ENCODE peak calls at places on chromosomes 1 and 21, in four cellular contexts. D, F, P and O are unnamed samples.

GRCh38 chr1:192550922-192551534 is 24.5 kb upstream of the RGS1 start:
- DNase-seq in D (no peak), F (no peak), P (peak), O (no peak)

GRCh38 chr21:41328660-41329300 is 12.2 kb downstream of the FAM3B start:
- DNase-seq in D (no peak), F (no peak), P (no peak), O (no peak)

GRCh38 chr21:36704281-36704957 is 5.5 kb downstream of the SIM2 start:
- DNase-seq in D (no peak), F (no peak), P (no peak), O (no peak)

GRCh38 chr1:109149874-109150601 is 36.1 kb downstream of the ELAPOR1 start:
- DNase-seq in D (no peak), F (no peak), P (no peak), O (no peak)

GRCh38 chr1:32208891-32209309 is at the start of gene DCDC2B:
- DNase-seq in D (no peak), F (no peak), P (peak), O (no peak)

GRCh38 chr1:200354243-200354642 is 55.6 kb downstream of the ZNF281 start:
- DNase-seq in D (no peak), F (no peak), P (no peak), O (no peak)

GRCh38 chr1:208043690-208044089 is 132.8 kb upstream of the CD34 start:
- DNase-seq in D (peak), F (no peak), P (no peak), O (no peak)

GRCh38 chr1:230587056-230587455 is 55.2 kb upstream of the COG2 start:
- DNase-seq in D (no peak), F (no peak), P (no peak), O (no peak)

GRCh38 chr1:81695741-81696140 is 105.0 kb upstream of the ADGRL2 start:
- DNase-seq in D (no peak), F (no peak), P (peak), O (no peak)

GRCh38 chr21:37153935-37154350 is 80.9 kb downstream of the TTC3 start:
- DNase-seq in D (peak), F (no peak), P (no peak), O (no peak)

GRCh38 chr1:165144757-165145397 is 211.6 kb downstream of the LMX1A start:
- DNase-seq in D (peak), F (peak), P (peak), O (peak)

GRCh38 chr1:66418021-66418420 is 115.9 kb upstream of the SGIP1 start:
- DNase-seq in D (no peak), F (no peak), P (no peak), O (no peak)

GRCh38 chr1:183198463-183198862 is 12.4 kb downstream of the LAMC2 start:
- DNase-seq in D (peak), F (no peak), P (peak), O (no peak)

GRCh38 chr1:180515364-180515763 is 13.0 kb upstream of the ACBD6 start:
- DNase-seq in D (no peak), F (no peak), P (no peak), O (no peak)

GRCh38 chr1:42430286-42430685 is 25.5 kb downstream of the ZMYND12 start:
- DNase-seq in D (no peak), F (no peak), P (no peak), O (no peak)

GRCh38 chr1:202658766-202659165 is 51.5 kb downstream of the SYT2 start:
- DNase-seq in D (no peak), F (no peak), P (no peak), O (no peak)

GRCh38 chr1:1080951-1081310 is 6.8 kb upstream of the RNF223 start:
- DNase-seq in D (no peak), F (no peak), P (no peak), O (no peak)

GRCh38 chr21:32886339-32886738 is 114.8 kb upstream of the PAXBP1 start:
- DNase-seq in D (no peak), F (no peak), P (no peak), O (no peak)

GRCh38 chr1:151512801-151513625 is 1.8 kb downstream of the CGN start:
- DNase-seq in D (peak), F (no peak), P (no peak), O (no peak)

GRCh38 chr1:29503441-29503840 is 267.1 kb downstream of the PTPRU start:
- DNase-seq in D (no peak), F (no peak), P (no peak), O (no peak)

GRCh38 chr1:26584022-26584485 is 54.5 kb downstream of the RPS6KA1 start:
- DNase-seq in D (no peak), F (no peak), P (no peak), O (no peak)

GRCh38 chr1:214989341-214989740 is 93.2 kb upstream of the KCNK2 start:
- DNase-seq in D (no peak), F (no peak), P (peak), O (no peak)

GRCh38 chr1:58975888-58976287 is 192.0 kb upstream of the JUN start:
- DNase-seq in D (peak), F (no peak), P (no peak), O (no peak)

GRCh38 chr1:114156538-114157274 is 3.0 kb upstream of the SYT6 start:
- DNase-seq in D (no peak), F (no peak), P (no peak), O (no peak)

GRCh38 chr1:95850165-95850649 is 616.2 kb downstream of the RWDD3 start:
- DNase-seq in D (no peak), F (no peak), P (no peak), O (no peak)

GRCh38 chr1:53331446-53332187 is 3.7 kb upstream of the LRP8 start:
- DNase-seq in D (no peak), F (no peak), P (no peak), O (no peak)

GRCh38 chr1:160205974-160206369 is 788 bp downstream of the PEA15 start:
- DNase-seq in D (no peak), F (peak), P (peak), O (peak)

GRCh38 chr1:109632671-109633346 is 13.2 kb downstream of the AMPD2 start:
- DNase-seq in D (peak), F (no peak), P (no peak), O (peak)

GRCh38 chr1:202710070-202711025 is at the start of gene SYT2:
- DNase-seq in D (no peak), F (no peak), P (no peak), O (no peak)

GRCh38 chr1:43995984-43996732 is 4.8 kb downstream of the CCDC24 start:
- DNase-seq in D (no peak), F (no peak), P (no peak), O (no peak)

GRCh38 chr1:19006837-19007271 is 50.4 kb upstream of the IFFO2 start:
- DNase-seq in D (no peak), F (no peak), P (no peak), O (no peak)

GRCh38 chr1:223731076-223731770 is 18.9 kb downstream of the CAPN2 start:
- DNase-seq in D (no peak), F (peak), P (peak), O (peak)

GRCh38 chr1:29180497-29181412 is 945 bp downstream of the SRSF4 start:
- DNase-seq in D (peak), F (no peak), P (no peak), O (peak)

GRCh38 chr1:214101246-214101645 is 113.5 kb downstream of the PROX1 start:
- DNase-seq in D (no peak), F (no peak), P (no peak), O (no peak)

GRCh38 chr21:14259669-14260458 is 43.9 kb downstream of the RBM11 start:
- DNase-seq in D (no peak), F (no peak), P (peak), O (no peak)

GRCh38 chr1:86739901-86740507 is 35.6 kb downstream of the SH3GLB1 start:
- DNase-seq in D (no peak), F (no peak), P (no peak), O (no peak)

GRCh38 chr1:244801246-244801645 is 34.2 kb upstream of the COX20 start:
- DNase-seq in D (peak), F (no peak), P (peak), O (no peak)

GRCh38 chr1:244063498-244063897 is 12.4 kb downstream of the ZBTB18 start:
- DNase-seq in D (no peak), F (no peak), P (no peak), O (peak)

GRCh38 chr1:20219991-20220390 is 33.7 kb upstream of the PLA2G2C start:
- DNase-seq in D (no peak), F (no peak), P (no peak), O (no peak)

GRCh38 chr1:20212099-20212684 is 25.9 kb upstream of the PLA2G2C start:
- DNase-seq in D (no peak), F (no peak), P (no peak), O (no peak)

GRCh38 chr1:20212685-20213331 is 26.5 kb upstream of the PLA2G2C start:
- DNase-seq in D (peak), F (no peak), P (peak), O (peak)

GRCh38 chr1:20215716-20216115 is 29.4 kb upstream of the PLA2G2C start:
- DNase-seq in D (no peak), F (no peak), P (no peak), O (no peak)

GRCh38 chr1:20216574-20216973 is 30.3 kb upstream of the PLA2G2C start:
- DNase-seq in D (no peak), F (no peak), P (peak), O (no peak)
- TF ChIP-seq CTCF in D (no peak), F (no peak), P (peak), O (no peak)

GRCh38 chr1:12028957-12029511 is 9.7 kb downstream of the MIIP start:
- DNase-seq in D (no peak), F (no peak), P (no peak), O (no peak)

GRCh38 chr1:12029720-12030339 is 10.5 kb downstream of the MIIP start:
- DNase-seq in D (no peak), F (no peak), P (no peak), O (no peak)

GRCh38 chr1:12032141-12032710 is 12.9 kb downstream of the MIIP start:
- DNase-seq in D (no peak), F (no peak), P (no peak), O (no peak)

GRCh38 chr1:12028248-12028647 is 8.9 kb downstream of the MIIP start:
- DNase-seq in D (no peak), F (no peak), P (no peak), O (no peak)

GRCh38 chr1:12031039-12031980 is 12.0 kb downstream of the MIIP start:
- DNase-seq in D (no peak), F (no peak), P (no peak), O (no peak)
- TF ChIP-seq CTCF in D (no peak), F (peak), P (peak), O (peak)

GRCh38 chr1:101465941-101466340 is 229.1 kb downstream of the S1PR1 start:
- DNase-seq in D (no peak), F (no peak), P (no peak), O (no peak)
- TF ChIP-seq CTCF in D (no peak), F (no peak), P (no peak), O (no peak)

GRCh38 chr21:34819357-34819999 is 150.7 kb downstream of the CLIC6 start:
- DNase-seq in D (no peak), F (no peak), P (no peak), O (no peak)

GRCh38 chr21:34820051-34820450 is 151.3 kb downstream of the CLIC6 start:
- DNase-seq in D (no peak), F (no peak), P (no peak), O (no peak)

GRCh38 chr21:34817821-34818662 is 149.2 kb downstream of the CLIC6 start:
- DNase-seq in D (no peak), F (no peak), P (no peak), O (no peak)

GRCh38 chr21:34815831-34816700 is 147.3 kb downstream of the CLIC6 start:
- DNase-seq in D (no peak), F (no peak), P (no peak), O (peak)

DNA sequence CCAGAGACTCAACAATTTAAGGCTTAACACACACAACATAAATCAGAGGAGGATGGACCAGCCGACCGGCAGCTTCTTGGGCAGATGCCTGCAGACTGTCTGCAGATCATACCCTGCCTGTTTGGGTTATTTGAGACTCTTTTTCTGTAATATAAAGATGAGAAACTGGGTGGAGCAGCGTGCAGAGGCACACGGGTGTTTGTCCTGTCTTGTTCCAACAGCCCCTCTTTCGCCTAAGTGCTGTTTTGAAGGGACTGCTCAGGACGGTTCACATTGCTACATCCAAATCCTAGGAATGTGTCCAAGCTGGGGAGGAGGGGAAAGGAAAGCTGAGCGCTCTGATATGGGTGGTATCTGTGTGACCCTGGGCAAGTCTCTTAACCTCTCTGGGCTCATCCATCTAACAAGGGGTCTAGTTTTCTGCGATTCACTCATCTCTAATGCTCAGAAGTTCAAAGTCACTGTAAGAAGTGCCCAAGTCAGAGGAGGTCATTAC is 149.9 kb downstream of the CLIC6 start:
- DNase-seq in D (peak), F (no peak), P (no peak), O (no peak)
- TF ChIP-seq CTCF in D (no peak), F (no peak), P (no peak), O (no peak)

GRCh38 chr1:152658649-152659048 is 4.5 kb upstream of the LCE2D start:
- DNase-seq in D (no peak), F (no peak), P (no peak), O (no peak)
- TF ChIP-seq CTCF in D (no peak), F (no peak), P (no peak), O (no peak)

DNA sequence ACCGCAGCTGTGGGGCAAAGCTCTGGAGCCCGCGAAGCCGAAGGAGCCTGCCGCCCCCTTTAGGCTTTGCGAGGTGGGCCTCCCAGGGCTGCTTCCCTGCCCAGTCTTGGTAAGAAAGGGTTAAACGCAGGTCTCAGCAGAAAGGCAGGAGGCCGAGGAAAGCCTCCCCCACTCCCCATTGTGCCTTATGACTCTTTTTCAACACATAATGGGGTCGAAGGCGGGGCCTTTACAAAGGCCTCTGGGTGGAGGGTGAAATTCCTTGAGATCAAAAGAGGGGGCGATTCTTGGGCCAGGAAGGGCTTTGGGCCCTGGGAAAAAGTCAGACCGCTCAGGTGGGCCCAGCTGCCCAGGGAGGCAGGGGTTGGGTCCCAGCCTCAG is 880 bp downstream of the ALPL start:
- DNase-seq in D (no peak), F (no peak), P (no peak), O (no peak)
- TF ChIP-seq CTCF in D (no peak), F (no peak), P (no peak), O (no peak)

GRCh38 chr1:176949033-176949662 is 215.4 kb downstream of the ASTN1 start:
- DNase-seq in D (peak), F (no peak), P (peak), O (no peak)
- TF ChIP-seq CTCF in D (no peak), F (no peak), P (peak), O (peak)

DNA sequence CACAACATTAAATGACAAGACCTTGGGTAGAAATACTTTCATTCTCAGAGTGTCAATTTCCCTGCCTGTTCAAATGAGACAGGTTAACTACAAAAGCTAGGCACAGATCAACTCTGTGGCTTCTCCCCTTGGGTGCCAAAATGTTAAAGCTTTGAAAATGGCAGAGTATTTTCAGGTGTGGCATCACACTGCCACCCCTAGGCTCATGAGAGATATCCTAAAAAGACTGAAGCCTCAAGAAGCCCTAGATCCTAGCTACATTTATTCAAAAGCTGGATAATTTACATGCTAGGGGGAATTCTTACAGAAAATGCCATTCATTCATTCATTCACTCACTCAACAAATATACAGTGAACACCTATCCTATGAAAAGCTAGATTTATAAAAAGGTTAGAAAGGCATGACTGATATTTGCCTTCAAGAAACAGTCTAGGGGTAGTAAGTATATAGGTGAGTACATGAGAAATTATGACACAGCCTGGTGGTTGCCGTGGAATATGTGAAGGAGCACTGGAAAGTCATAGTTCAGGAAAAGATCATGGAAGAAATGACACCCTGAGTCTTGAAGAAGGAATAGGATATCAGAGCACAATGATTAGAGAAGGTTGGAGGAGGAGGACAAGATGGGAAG is 15.9 kb upstream of the RAB4A start:
- DNase-seq in D (peak), F (no peak), P (no peak), O (no peak)
- TF ChIP-seq CTCF in D (peak), F (peak), P (peak), O (no peak)

GRCh38 chr1:9506901-9507300 is 32.4 kb upstream of the SLC25A33 start:
- DNase-seq in D (no peak), F (no peak), P (no peak), O (no peak)

GRCh38 chr1:9500756-9501754 is 38.2 kb upstream of the SLC25A33 start:
- DNase-seq in D (no peak), F (no peak), P (no peak), O (no peak)

GRCh38 chr1:9505142-9505541 is 34.1 kb upstream of the SLC25A33 start:
- DNase-seq in D (no peak), F (no peak), P (no peak), O (no peak)

GRCh38 chr1:9503001-9503675 is 36.1 kb upstream of the SLC25A33 start:
- DNase-seq in D (no peak), F (no peak), P (no peak), O (no peak)
- TF ChIP-seq CTCF in D (no peak), F (no peak), P (no peak), O (no peak)

GRCh38 chr1:246533371-246533905 is 26.4 kb upstream of the SMYD3 start:
- DNase-seq in D (no peak), F (no peak), P (no peak), O (peak)

GRCh38 chr1:246530482-246530881 is 23.4 kb upstream of the SMYD3 start:
- DNase-seq in D (no peak), F (no peak), P (no peak), O (no peak)

GRCh38 chr1:246534114-246534513 is 27.0 kb upstream of the SMYD3 start:
- DNase-seq in D (no peak), F (no peak), P (no peak), O (peak)

GRCh38 chr1:246528933-246529731 is 22.1 kb upstream of the SMYD3 start:
- DNase-seq in D (no peak), F (no peak), P (no peak), O (peak)

DNA sequence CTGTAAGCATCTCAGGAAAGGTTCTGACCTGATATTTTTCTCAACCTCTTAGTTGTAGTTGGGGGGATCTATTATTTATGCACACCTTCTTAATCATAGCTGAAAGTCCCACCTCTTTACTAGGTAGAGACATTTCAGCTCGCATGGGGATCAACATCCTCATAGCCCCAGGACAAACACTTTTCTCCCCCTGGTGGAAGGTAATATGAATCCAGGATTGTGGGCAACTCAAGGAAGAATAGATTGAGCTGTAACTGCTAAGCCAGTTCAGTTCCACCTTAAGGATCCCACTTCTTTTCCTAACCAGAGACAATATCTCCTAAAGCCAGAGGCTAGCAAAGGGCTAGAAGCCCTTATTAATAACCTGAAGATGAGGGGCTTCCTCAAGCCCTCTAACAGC is 25.4 kb upstream of the SMYD3 start:
- DNase-seq in D (no peak), F (no peak), P (no peak), O (peak)
- TF ChIP-seq CTCF in D (no peak), F (no peak), P (no peak), O (no peak)